ENCODE peak calls at places on chromosomes 7 and 10, in ten cellular contexts. Q is CD8-positive, alpha-beta T cell; E is heart right ventricle; R is adrenal gland; F is upper lobe of right lung; J is sigmoid colon; O is transverse colon; D is effector memory CD4-positive, alpha-beta T cell; T is left ventricle myocardium inferior; I is neuronal stem cell. B is an unnamed sample. For H3K4me1, the result is how much of the 10 kb centered on the place peaks cover.

GRCh38 chr7:11060883-11061282 is 87.2 kb downstream of the PHF14 start:
- DNase-seq in J (no peak), O (no peak), F (no peak), I (no peak), T (no peak), D (no peak), Q (no peak), E (no peak), R (no peak), B (no peak)

GRCh38 chr7:38141187-38141586 is 36.9 kb upstream of the STARD3NL start:
- DNase-seq in J (no peak), O (no peak), T (no peak), I (no peak), Q (no peak), E (no peak), F (no peak), D (no peak), R (no peak), B (no peak)

GRCh38 chr7:155953781-155954549 is 141.7 kb upstream of the SHH start:
- DNase-seq in T (no peak), E (no peak), I (no peak), F (no peak), O (no peak), R (no peak), D (no peak), Q (no peak), J (peak), B (no peak)

GRCh38 chr7:91657386-91658120 is 222.9 kb downstream of the MTERF1 start:
- DNase-seq in D (no peak), F (no peak), R (no peak), E (no peak), Q (no peak), J (no peak), O (no peak), I (no peak), T (no peak), B (no peak)

GRCh38 chr7:116557066-116557585 is 32.3 kb downstream of the CAV1 start:
- DNase-seq in I (no peak), R (no peak), F (no peak), Q (no peak), J (no peak), O (no peak), T (no peak), D (no peak), E (no peak), B (no peak)

GRCh38 chr7:39691821-39692220 is 68.4 kb downstream of the RALA start:
- DNase-seq in O (no peak), J (no peak), I (no peak), T (no peak), R (no peak), Q (no peak), E (no peak), D (no peak), F (no peak), B (no peak)

GRCh38 chr7:64887756-64888508 is 15.1 kb upstream of the ZNF273 start:
- DNase-seq in I (no peak), J (peak), E (no peak), O (peak), T (no peak), F (peak), R (peak), Q (peak), D (peak), B (peak)

GRCh38 chr7:76225379-76225778 is 23.7 kb downstream of the SRRM3 start:
- DNase-seq in I (peak), O (no peak), E (no peak), R (peak), J (no peak), Q (no peak), F (no peak), D (no peak), T (no peak), B (no peak)

GRCh38 chr10:71176661-71177060 is 35.7 kb upstream of the UNC5B start:
- DNase-seq in T (no peak), R (no peak), Q (no peak), J (no peak), F (no peak), I (no peak), O (no peak), E (no peak), D (no peak), B (no peak)

GRCh38 chr10:71419002-71419540 is 22.4 kb downstream of the CDH23 start:
- DNase-seq in E (no peak), F (no peak), I (no peak), Q (no peak), R (no peak), J (no peak), O (no peak), D (no peak), T (no peak), B (no peak)

GRCh38 chr7:92834661-92835139 is 1.7 kb downstream of the CDK6 start:
- DNase-seq in J (peak), O (peak), I (peak), F (peak), T (no peak), Q (no peak), E (peak), R (peak), D (no peak), B (no peak)

GRCh38 chr7:22109761-22110160 is 164.1 kb upstream of the CDCA7L start:
- DNase-seq in Q (no peak), T (no peak), F (no peak), O (peak), R (peak), J (no peak), D (no peak), E (no peak), I (no peak), B (no peak)

GRCh38 chr10:113527181-113527580 is 25.7 kb upstream of the HABP2 start:
- DNase-seq in F (no peak), O (no peak), J (no peak), E (no peak), T (no peak), Q (no peak), R (no peak), I (no peak), D (no peak), B (no peak)

GRCh38 chr7:77940647-77941046 is 142.1 kb downstream of the PHTF2 start:
- DNase-seq in O (peak), E (peak), J (no peak), R (peak), F (no peak), T (no peak), Q (no peak), I (peak), D (no peak), B (no peak)

GRCh38 chr10:124447741-124448466 is 1.9 kb downstream of the NKX1-2 start:
- DNase-seq in J (no peak), E (no peak), O (no peak), I (no peak), Q (no peak), T (no peak), D (no peak), R (no peak), F (no peak), B (no peak)

GRCh38 chr10:109992485-109992884 is 15.3 kb upstream of the ADD3 start:
- DNase-seq in I (no peak), O (no peak), R (no peak), E (no peak), F (no peak), Q (no peak), T (no peak), J (no peak), D (no peak), B (no peak)

GRCh38 chr7:140541513-140542192 is 62.3 kb upstream of the MKRN1 start:
- DNase-seq in E (peak), F (no peak), D (no peak), T (peak), I (peak), O (peak), R (peak), Q (no peak), J (peak), B (peak)

GRCh38 chr10:70315815-70316214 is 32.0 kb upstream of the NPFFR1 start:
- DNase-seq in Q (no peak), R (no peak), J (no peak), T (no peak), I (no peak), D (no peak), E (no peak), F (no peak), O (no peak), B (no peak)

GRCh38 chr7:80826520-80827237 is 92.2 kb downstream of the SEMA3C start:
- DNase-seq in O (no peak), R (no peak), I (no peak), F (no peak), D (no peak), Q (no peak), J (no peak), E (no peak), T (no peak), B (no peak)

GRCh38 chr7:78924581-78924980 is 528.9 kb downstream of the MAGI2 start:
- DNase-seq in O (no peak), F (no peak), R (no peak), T (no peak), D (no peak), J (no peak), I (peak), Q (no peak), E (no peak), B (no peak)

GRCh38 chr10:100999742-101000601 is at the start of gene LZTS2:
- DNase-seq in Q (no peak), I (no peak), O (peak), J (peak), F (no peak), R (peak), D (no peak), T (no peak), E (no peak), B (no peak)

GRCh38 chr10:5314866-5315265 is 49.9 kb upstream of the UCN3 start:
- DNase-seq in J (no peak), Q (no peak), T (no peak), F (no peak), E (no peak), I (no peak), D (no peak), O (no peak), R (no peak), B (no peak)

GRCh38 chr10:110304394-110304779 is 333 bp downstream of the SMNDC1 start:
- DNase-seq in Q (no peak), R (no peak), J (peak), D (no peak), E (peak), T (no peak), F (no peak), O (no peak), I (no peak), B (no peak)

GRCh38 chr10:61047011-61047410 is 103.0 kb upstream of the RHOBTB1 start:
- DNase-seq in I (no peak), Q (no peak), O (no peak), F (no peak), E (no peak), R (no peak), D (no peak), J (no peak), T (no peak), B (no peak)

GRCh38 chr10:51422311-51423120 is 276.9 kb downstream of the CSTF2T start:
- DNase-seq in Q (peak), E (peak), J (peak), I (no peak), O (peak), T (peak), D (no peak), R (peak), F (no peak), B (peak)

GRCh38 chr10:34638405-34639054 is 176.6 kb downstream of the PARD3 start:
- DNase-seq in J (peak), R (peak), Q (peak), O (peak), F (peak), I (peak), T (peak), D (peak), E (peak), B (peak)

GRCh38 chr7:4641667-4642467 is 40.2 kb upstream of the FOXK1 start:
- DNase-seq in J (peak), T (peak), O (peak), I (peak), E (peak), Q (peak), F (peak), D (peak), R (peak), B (peak)

GRCh38 chr10:112461029-112461887 is 14.2 kb downstream of the VTI1A start:
- DNase-seq in D (no peak), T (no peak), I (no peak), J (no peak), R (no peak), E (no peak), F (no peak), O (no peak), Q (no peak), B (no peak)

GRCh38 chr7:66454600-66455225 is 174.0 kb upstream of the KCTD7 start:
- DNase-seq in I (no peak), Q (no peak), F (no peak), J (no peak), E (no peak), O (no peak), R (no peak), T (no peak), D (no peak), B (no peak)

GRCh38 chr7:2403718-2404648 is 572 bp downstream of the CHST12 start:
- DNase-seq in J (peak), I (peak), T (peak), Q (no peak), O (peak), R (peak), F (peak), E (no peak), D (no peak), B (peak)

DNA sequence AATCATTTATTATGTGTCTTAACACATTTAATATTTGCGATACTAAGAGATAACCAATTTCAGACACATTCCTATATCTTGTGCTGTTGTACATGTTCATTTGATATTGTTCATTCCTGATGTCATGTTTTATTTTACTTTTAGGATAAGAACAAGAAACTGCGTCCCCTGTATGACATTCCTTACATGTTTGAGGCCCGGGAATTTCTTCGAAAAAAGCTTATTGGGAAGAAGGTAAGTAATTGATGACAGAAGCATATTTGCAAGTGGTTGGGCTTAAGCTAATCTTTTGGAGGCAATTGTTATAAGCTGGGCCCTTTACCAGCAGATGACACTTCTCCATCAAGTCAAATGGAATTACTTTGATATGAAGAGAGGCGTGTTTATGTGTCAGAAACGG is 155.3 kb downstream of the SND1 start:
- DNase-seq in Q (no peak), E (no peak), D (no peak), T (no peak), I (no peak), O (no peak), R (no peak), F (no peak), J (no peak), B (no peak)
- H3K4me1 ChIP-seq in Q (under half), E (under half), D (under half), T (under half), I (under half), O (under half), R (under half), F (under half), J (under half), B (under half)

GRCh38 chr10:29586509-29586908 is 48.3 kb downstream of the SVIL start:
- DNase-seq in I (no peak), R (no peak), T (no peak), Q (no peak), J (no peak), E (no peak), D (no peak), O (no peak), F (no peak), B (no peak)

GRCh38 chr10:29588640-29589421 is 45.9 kb downstream of the SVIL start:
- DNase-seq in R (no peak), I (no peak), Q (no peak), E (no peak), F (no peak), D (no peak), T (no peak), O (no peak), J (no peak), B (no peak)

GRCh38 chr10:29584436-29584835 is 50.3 kb downstream of the SVIL start:
- DNase-seq in Q (no peak), R (no peak), D (no peak), T (no peak), J (no peak), O (no peak), I (no peak), E (no peak), F (no peak), B (no peak)

GRCh38 chr10:29583674-29584073 is 51.1 kb downstream of the SVIL start:
- DNase-seq in O (no peak), R (no peak), E (no peak), J (no peak), I (no peak), T (no peak), D (no peak), F (no peak), Q (no peak), B (no peak)

DNA sequence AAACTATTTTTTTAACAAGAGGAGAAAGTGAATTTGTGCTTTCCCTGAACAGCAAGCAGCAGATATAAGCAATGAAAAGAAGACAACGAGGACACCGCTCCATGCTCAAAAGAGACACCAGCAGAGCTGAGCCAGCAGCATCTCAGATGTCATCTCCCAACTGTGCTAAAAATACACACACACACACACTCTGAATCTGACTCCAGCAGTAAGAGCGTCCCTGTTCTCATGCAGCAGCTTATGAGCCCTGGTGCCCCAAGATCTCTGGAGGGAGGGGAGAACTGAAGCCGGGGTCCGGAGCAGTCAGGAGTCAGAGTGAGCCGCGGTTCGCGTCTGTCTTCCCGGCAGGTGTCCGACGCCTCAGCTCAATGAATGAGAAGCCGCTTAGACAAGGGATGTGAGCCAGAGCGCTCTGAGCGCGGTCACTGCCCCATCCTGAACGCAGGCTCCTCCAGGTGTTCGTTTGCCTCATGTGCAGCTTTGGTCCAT is 49.2 kb downstream of the SVIL start:
- DNase-seq in J (no peak), D (no peak), T (no peak), R (no peak), O (no peak), I (peak), E (no peak), F (no peak), Q (no peak), B (no peak)
- H3K4me1 ChIP-seq in J (half or more), D (under half), T (half or more), R (under half), O (under half), I (under half), E (half or more), F (under half), Q (under half), B (half or more)

GRCh38 chr7:131223151-131223550 is 104.5 kb upstream of the MKLN1 start:
- DNase-seq in E (no peak), F (no peak), R (no peak), Q (no peak), T (no peak), O (no peak), J (no peak), I (no peak), D (no peak), B (no peak)
- H3K4me1 ChIP-seq in E (under half), F (under half), R (under half), Q (under half), T (under half), O (under half), J (under half), I (under half), D (under half), B (under half)

GRCh38 chr10:72792288-72792687 is 100.3 kb downstream of the MCU start:
- DNase-seq in R (no peak), J (no peak), I (no peak), T (no peak), O (no peak), E (no peak), F (no peak), Q (no peak), D (no peak), B (no peak)
- H3K4me1 ChIP-seq in R (under half), J (under half), I (under half), T (under half), O (under half), E (under half), F (under half), Q (under half), D (under half), B (under half)

DNA sequence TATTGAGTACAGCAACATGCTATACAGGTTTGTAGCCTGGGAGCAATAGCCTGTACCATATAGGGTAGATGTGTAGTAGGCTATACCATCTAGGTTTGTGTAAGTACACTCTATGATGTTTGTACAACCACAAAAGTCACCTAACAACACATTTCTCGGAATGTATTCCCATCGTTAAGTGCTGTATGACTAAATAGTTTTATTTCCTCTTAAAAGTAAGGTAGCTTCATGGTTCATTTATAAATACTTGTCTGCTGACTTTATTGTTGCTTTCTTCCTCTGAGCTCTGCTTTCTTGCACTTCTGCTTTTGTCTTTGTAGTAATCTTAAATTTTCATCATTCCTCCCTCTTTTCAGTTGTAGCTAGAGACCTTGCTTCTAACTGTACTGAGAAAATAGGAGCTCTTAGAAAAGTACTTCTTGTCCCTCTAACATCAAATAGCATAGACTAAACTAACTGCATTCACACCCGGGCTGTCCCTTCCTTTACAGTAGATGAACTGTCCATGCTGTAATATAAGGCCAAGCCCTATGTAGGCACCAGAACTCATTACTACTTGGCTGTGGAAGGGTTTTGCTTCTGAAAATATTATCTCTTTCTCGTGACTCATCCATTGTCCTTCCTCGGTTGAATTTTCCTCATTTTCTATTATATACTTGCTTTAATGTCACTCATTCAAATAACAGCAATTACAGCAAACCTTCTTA is 55.4 kb upstream of the FAM3C start:
- DNase-seq in Q (no peak), J (no peak), E (no peak), I (no peak), F (no peak), O (no peak), R (no peak), T (no peak), D (no peak), B (no peak)
- H3K4me1 ChIP-seq in Q (under half), J (under half), E (under half), I (under half), F (under half), O (under half), R (under half), T (under half), D (under half), B (under half)

DNA sequence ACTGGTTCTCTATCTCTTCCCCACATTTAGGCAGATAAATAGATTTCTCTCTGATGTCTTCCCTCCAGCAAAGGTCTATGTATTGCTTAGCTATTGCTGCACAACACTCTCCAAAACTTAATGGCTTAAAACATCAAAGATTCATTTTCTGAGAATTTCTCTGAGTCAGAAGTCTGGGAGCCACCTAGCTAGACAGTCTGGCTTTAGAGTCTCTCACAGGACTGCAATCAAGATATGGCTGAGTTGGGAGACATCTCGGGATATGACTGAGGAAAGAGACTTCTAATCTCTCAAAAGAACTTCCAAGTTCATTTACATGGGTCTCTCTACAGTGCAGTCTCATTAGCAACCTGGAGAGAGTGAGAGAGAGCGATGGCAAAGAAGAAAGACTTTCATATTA is 553.6 kb upstream of the GHITM start:
- DNase-seq in E (no peak), F (no peak), T (no peak), D (no peak), R (no peak), J (no peak), I (no peak), O (no peak), Q (no peak), B (no peak)
- H3K4me1 ChIP-seq in E (under half), F (under half), T (under half), D (under half), R (under half), J (under half), I (under half), O (under half), Q (under half), B (under half)

GRCh38 chr7:47588704-47589225 is 6.9 kb upstream of the TNS3 start:
- DNase-seq in D (no peak), F (no peak), Q (no peak), J (no peak), I (no peak), R (no peak), E (no peak), O (peak), T (no peak), B (no peak)
- H3K4me1 ChIP-seq in D (under half), F (under half), Q (under half), J (under half), I (under half), R (under half), E (under half), O (under half), T (under half), B (under half)